ENCODE peak calls at places on chromosome 12, in four cellular contexts. H is esophagus squamous epithelium, U is kidney, J is fibroblast of lung. P is an unnamed sample.

GRCh38 chr12:92080390-92081285 is 65.0 kb downstream of the BTG1 start:
- DNase-seq in H (no peak), J (peak; percentile 94), U (no peak), P (no peak)

GRCh38 chr12:115511971-115512370 is 765.5 kb downstream of the MED13L start:
- DNase-seq in U (no peak), J (no peak), H (no peak), P (peak; percentile 60)

GRCh38 chr12:69684472-69684871 is 14.6 kb downstream of the BEST3 start:
- DNase-seq in J (no peak), U (no peak), H (no peak), P (no peak)

GRCh38 chr12:79993106-79993862 is 58.4 kb upstream of the PPP1R12A start:
- DNase-seq in J (no peak), U (no peak), H (no peak), P (no peak)

GRCh38 chr12:125683748-125684381 is 618.6 kb downstream of the AACS start:
- DNase-seq in J (no peak), U (no peak), H (no peak), P (no peak)

GRCh38 chr12:132866251-132866828 is 21.1 kb downstream of the CHFR start:
- DNase-seq in H (no peak), U (no peak), J (peak; percentile 71), P (peak; percentile 66)

GRCh38 chr12:90128526-90128925 is 419.9 kb upstream of the ATP2B1 start:
- DNase-seq in U (peak; percentile 12), J (no peak), H (no peak), P (no peak)

GRCh38 chr12:85866929-85867776 is 6.9 kb upstream of the NTS start:
- DNase-seq in U (no peak), H (no peak), J (peak; percentile 58), P (peak; percentile 89)

GRCh38 chr12:11949738-11950403 is 120.9 kb upstream of the BCL2L14 start:
- DNase-seq in H (no peak), U (no peak), J (no peak), P (no peak)

DNA sequence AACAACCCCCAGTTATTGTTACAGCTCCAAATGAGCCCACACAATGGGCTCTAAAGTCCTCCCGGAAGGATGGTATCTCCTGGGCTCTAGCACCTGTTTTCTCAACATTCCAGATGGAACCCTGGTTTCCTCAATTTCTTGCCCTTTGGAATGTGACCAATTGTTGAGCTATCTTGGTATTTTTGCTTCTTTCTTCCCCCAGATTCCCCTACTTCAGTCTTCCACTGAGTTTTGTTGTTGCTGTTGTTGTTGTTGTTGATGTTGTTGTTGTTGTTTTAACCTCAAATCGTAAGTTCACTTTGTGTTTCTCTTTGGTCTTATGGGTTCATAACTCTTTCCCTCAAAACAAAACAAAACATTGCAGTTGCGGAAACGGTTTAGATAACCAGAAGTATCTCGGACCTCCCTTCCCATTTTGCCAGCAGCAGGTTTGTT is 788 bp upstream of the DDX23 start:
- DNase-seq in H (no peak), J (no peak), U (no peak), P (no peak)
- H3K27ac ChIP-seq in H (peak overlapping the region; percentile 92), J (peak overlapping the region; percentile 11), U (peak overlapping the region; percentile 79), P (peak overlapping the region; percentile 92)

DNA sequence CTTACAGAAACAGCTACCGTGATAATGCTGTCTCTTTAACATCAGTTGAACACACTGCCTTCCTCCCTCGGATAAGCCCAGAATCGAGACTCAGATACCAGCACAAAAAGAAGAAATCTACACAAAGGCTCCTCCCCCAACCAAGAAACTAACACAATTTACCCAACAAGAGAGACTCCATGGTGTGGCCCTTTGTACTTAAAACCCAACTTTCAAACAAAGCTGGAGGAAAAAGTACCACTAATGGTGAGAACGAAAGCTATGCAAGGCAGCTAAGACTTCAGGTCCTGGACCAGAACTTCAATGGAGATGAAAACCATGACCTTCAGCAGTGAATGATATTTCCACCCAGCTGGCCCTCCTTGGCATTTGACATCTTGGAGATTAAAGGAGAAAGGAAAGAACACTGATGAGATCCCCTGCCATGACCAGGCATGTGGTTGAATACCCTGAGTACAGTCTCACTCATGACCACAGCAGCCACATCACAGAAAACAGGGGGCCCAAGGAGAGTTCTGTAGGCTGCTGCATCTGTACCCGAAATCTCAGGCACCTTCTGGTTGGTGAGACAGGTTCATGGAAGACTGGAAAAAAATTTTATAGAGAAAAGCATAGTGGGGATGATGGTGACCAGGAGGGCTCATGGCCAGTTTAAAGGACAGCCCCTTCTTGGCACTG is 36.7 kb downstream of the RBM19 start:
- DNase-seq in U (no peak), H (no peak), J (no peak), P (no peak)
- H3K27ac ChIP-seq in U (no peak overlapping the region), H (no peak overlapping the region), J (no peak overlapping the region), P (no peak overlapping the region)

GRCh38 chr12:15788266-15789214 is 648 bp downstream of the EPS8 start:
- DNase-seq in U (peak; percentile 51), H (no peak), J (peak; percentile 61), P (peak; percentile 77)
- H3K27ac ChIP-seq in U (peak overlapping the region; percentile 85), H (peak overlapping the region; percentile 97), J (peak overlapping the region; percentile 84), P (peak overlapping the region; percentile 92)

DNA sequence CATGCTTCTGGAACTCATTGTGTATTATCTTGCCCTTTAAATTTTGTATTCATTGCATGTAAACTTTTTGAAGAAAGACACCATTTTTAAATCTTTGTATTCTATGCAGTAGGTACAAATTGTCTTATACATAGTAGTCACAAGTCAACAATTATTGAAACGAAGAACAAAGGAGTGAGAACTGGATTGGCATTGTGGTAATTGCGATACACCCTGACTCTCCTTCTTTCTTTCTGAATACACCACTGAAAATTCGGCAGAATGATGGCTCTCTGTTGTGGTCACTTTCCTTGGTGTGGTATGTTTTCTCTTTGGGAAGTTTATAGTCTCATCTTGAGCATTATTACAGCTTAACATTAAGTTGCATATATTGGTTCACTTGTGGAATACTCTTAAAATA is 34.1 kb downstream of the SLC16A7 start:
- DNase-seq in U (no peak), H (no peak), J (no peak), P (no peak)
- H3K27ac ChIP-seq in U (no peak overlapping the region), H (no peak overlapping the region), J (no peak overlapping the region), P (no peak overlapping the region)

GRCh38 chr12:109589691-109590245 is 16.2 kb downstream of the MVK start:
- DNase-seq in J (no peak), H (no peak), U (no peak), P (peak; percentile 43)
- H3K27ac ChIP-seq in J (no peak overlapping the region), H (no peak overlapping the region), U (no peak overlapping the region), P (no peak overlapping the region)

GRCh38 chr12:6084261-6084968 is 40.1 kb downstream of the VWF start:
- DNase-seq in J (peak; percentile 79), U (no peak), H (no peak), P (peak; percentile 76)
- H3K27ac ChIP-seq in J (peak overlapping the region; percentile 55), U (peak overlapping the region; percentile 58), H (no peak overlapping the region), P (no peak overlapping the region)

GRCh38 chr12:32544893-32545292 is 134.2 kb upstream of the DNM1L start:
- DNase-seq in U (no peak), H (no peak), J (no peak), P (no peak)
- H3K27ac ChIP-seq in U (no peak overlapping the region), H (no peak overlapping the region), J (no peak overlapping the region), P (no peak overlapping the region)

DNA sequence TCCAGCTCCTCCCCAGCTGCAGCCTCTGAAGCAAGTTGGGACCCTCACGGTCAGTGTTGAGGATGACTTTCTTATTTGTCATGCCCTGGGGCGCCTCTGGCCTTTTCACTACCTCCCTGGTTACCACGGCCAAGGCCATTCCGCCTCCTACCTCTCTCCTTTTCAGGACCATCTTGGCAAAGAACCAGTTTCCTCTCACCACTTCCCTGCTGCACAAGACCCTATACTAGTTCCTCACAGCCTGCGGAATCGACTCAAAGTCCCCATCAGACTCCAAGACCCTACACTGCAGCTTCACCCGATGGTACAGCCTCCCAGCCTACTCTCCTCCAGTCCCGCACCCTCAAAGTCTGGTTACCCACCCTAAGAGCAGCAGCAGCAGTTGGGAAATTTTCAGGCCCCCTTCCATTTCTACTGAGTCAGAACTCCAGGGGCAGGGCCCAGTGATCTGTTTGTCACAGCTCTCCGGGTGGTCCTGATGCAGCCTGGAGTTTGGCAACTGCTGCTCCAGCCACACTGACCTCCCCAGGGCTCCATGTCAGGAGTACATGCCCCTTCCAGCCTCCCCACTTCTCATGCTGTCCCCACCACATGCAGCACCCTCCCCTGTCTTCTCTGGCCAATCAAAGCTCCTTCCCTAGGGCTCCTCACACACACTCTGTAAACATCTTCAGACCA is 5.4 kb downstream of the VWF start:
- DNase-seq in H (no peak), U (peak; percentile 45), J (peak; percentile 23), P (no peak)
- H3K27ac ChIP-seq in H (peak overlapping the region; percentile 51), U (no peak overlapping the region), J (no peak overlapping the region), P (no peak overlapping the region)

GRCh38 chr12:53506881-53507719 is at the start of gene NPFF:
- DNase-seq in J (no peak), U (no peak), H (no peak), P (peak; percentile 31)
- H3K27ac ChIP-seq in J (peak within 1 kb of the TSS; percentile 5), U (no peak within 1 kb of the TSS), H (no peak within 1 kb of the TSS), P (peak within 1 kb of the TSS; percentile 82)

GRCh38 chr12:66032739-66033138 is 97.8 kb downstream of the LLPH start:
- DNase-seq in H (no peak), J (no peak), U (no peak), P (no peak)

GRCh38 chr12:66030217-66030781 is 100.3 kb downstream of the LLPH start:
- DNase-seq in J (no peak), H (no peak), U (no peak), P (no peak)

GRCh38 chr12:66036317-66036716 is 94.2 kb downstream of the LLPH start:
- DNase-seq in H (no peak), U (no peak), J (peak; percentile 99), P (peak; percentile 56)

GRCh38 chr12:66035289-66035961 is 95.1 kb downstream of the LLPH start:
- DNase-seq in H (no peak), J (peak; percentile 69), U (no peak), P (no peak)
- H3K27ac ChIP-seq in H (no peak overlapping the region), J (no peak overlapping the region), U (no peak overlapping the region), P (peak overlapping the region; percentile 87)

P was measured in osteoblast.